ENCODE peak calls at places on chromosomes 7 and 10, in six cellular contexts. One of them, this sample, is unnamed.

GRCh38 chr10:76647276-76647675 is 990.3 kb downstream of the KCNMA1 start:
- DNase-seq in fibroblast of lung: peak
- DNase-seq in cardiac fibroblast: no peak
- DNase-seq in GM12865: no peak
- DNase-seq in PC-3: peak
- DNase-seq in astrocyte of the spinal cord: no peak
- DNase-seq in this sample: no peak

GRCh38 chr10:17023386-17024298 is 106.0 kb downstream of the CUBN start:
- DNase-seq in fibroblast of lung: peak
- DNase-seq in cardiac fibroblast: peak
- DNase-seq in GM12865: peak
- DNase-seq in PC-3: peak
- DNase-seq in astrocyte of the spinal cord: peak
- DNase-seq in this sample: peak

GRCh38 chr10:76430330-76430729 is 998.9 kb downstream of the LRMDA start:
- DNase-seq in fibroblast of lung: no peak
- DNase-seq in cardiac fibroblast: no peak
- DNase-seq in GM12865: no peak
- DNase-seq in PC-3: no peak
- DNase-seq in astrocyte of the spinal cord: no peak
- DNase-seq in this sample: no peak

GRCh38 chr10:61987951-61988379 is 86.5 kb downstream of the ARID5B start:
- DNase-seq in fibroblast of lung: no peak
- DNase-seq in cardiac fibroblast: no peak
- DNase-seq in GM12865: peak
- DNase-seq in PC-3: no peak
- DNase-seq in astrocyte of the spinal cord: no peak
- DNase-seq in this sample: peak

GRCh38 chr7:116399808-116400207 is 99.7 kb upstream of the CAV2 start:
- DNase-seq in fibroblast of lung: peak
- DNase-seq in cardiac fibroblast: peak
- DNase-seq in GM12865: no peak
- DNase-seq in PC-3: peak
- DNase-seq in astrocyte of the spinal cord: peak
- DNase-seq in this sample: no peak

GRCh38 chr10:107616463-107617131 is 452.1 kb upstream of the SORCS1 start:
- DNase-seq in fibroblast of lung: peak
- DNase-seq in cardiac fibroblast: peak
- DNase-seq in GM12865: no peak
- DNase-seq in PC-3: no peak
- DNase-seq in astrocyte of the spinal cord: no peak
- DNase-seq in this sample: no peak

GRCh38 chr7:133364959-133365680 is 112.2 kb downstream of the EXOC4 start:
- DNase-seq in fibroblast of lung: peak
- DNase-seq in cardiac fibroblast: peak
- DNase-seq in GM12865: no peak
- DNase-seq in PC-3: no peak
- DNase-seq in astrocyte of the spinal cord: peak
- DNase-seq in this sample: no peak

GRCh38 chr10:4093438-4093837 is 308.4 kb upstream of the KLF6 start:
- DNase-seq in fibroblast of lung: no peak
- DNase-seq in cardiac fibroblast: no peak
- DNase-seq in GM12865: no peak
- DNase-seq in PC-3: peak
- DNase-seq in astrocyte of the spinal cord: no peak
- DNase-seq in this sample: no peak

GRCh38 chr10:94129393-94130130 is 135.8 kb downstream of the PLCE1 start:
- DNase-seq in fibroblast of lung: peak
- DNase-seq in cardiac fibroblast: peak
- DNase-seq in GM12865: no peak
- DNase-seq in PC-3: peak
- DNase-seq in astrocyte of the spinal cord: peak
- DNase-seq in this sample: no peak

GRCh38 chr10:95478185-95478584 is 83.0 kb downstream of the SORBS1 start:
- DNase-seq in fibroblast of lung: no peak
- DNase-seq in cardiac fibroblast: no peak
- DNase-seq in GM12865: no peak
- DNase-seq in PC-3: no peak
- DNase-seq in astrocyte of the spinal cord: no peak
- DNase-seq in this sample: no peak

GRCh38 chr7:104790440-104790839 is 223.6 kb upstream of the KMT2E start:
- DNase-seq in fibroblast of lung: no peak
- DNase-seq in cardiac fibroblast: no peak
- DNase-seq in GM12865: no peak
- DNase-seq in PC-3: peak
- DNase-seq in astrocyte of the spinal cord: no peak
- DNase-seq in this sample: no peak

GRCh38 chr10:14562197-14562596 is 212.5 kb downstream of the FAM107B start:
- DNase-seq in fibroblast of lung: no peak
- DNase-seq in cardiac fibroblast: no peak
- DNase-seq in GM12865: no peak
- DNase-seq in PC-3: no peak
- DNase-seq in astrocyte of the spinal cord: no peak
- DNase-seq in this sample: no peak
- H3K4me3 ChIP-seq in fibroblast of lung: no peak
- H3K4me3 ChIP-seq in cardiac fibroblast: no peak
- H3K4me3 ChIP-seq in GM12865: no peak
- H3K4me3 ChIP-seq in PC-3: no peak
- H3K4me3 ChIP-seq in astrocyte of the spinal cord: no peak
- H3K4me3 ChIP-seq in this sample: no peak

GRCh38 chr10:10796061-10796773 is 221.5 kb upstream of the CELF2 start:
- DNase-seq in fibroblast of lung: peak
- DNase-seq in cardiac fibroblast: peak
- DNase-seq in GM12865: no peak
- DNase-seq in PC-3: no peak
- DNase-seq in astrocyte of the spinal cord: peak
- DNase-seq in this sample: no peak

GRCh38 chr10:10792681-10793080 is 225.0 kb upstream of the CELF2 start:
- DNase-seq in fibroblast of lung: peak
- DNase-seq in cardiac fibroblast: peak
- DNase-seq in GM12865: no peak
- DNase-seq in PC-3: peak
- DNase-seq in astrocyte of the spinal cord: peak
- DNase-seq in this sample: no peak

GRCh38 chr10:10796774-10797415 is 220.8 kb upstream of the CELF2 start:
- DNase-seq in fibroblast of lung: peak
- DNase-seq in cardiac fibroblast: peak
- DNase-seq in GM12865: no peak
- DNase-seq in PC-3: peak
- DNase-seq in astrocyte of the spinal cord: peak
- DNase-seq in this sample: no peak

GRCh38 chr10:10794056-10794455 is 223.6 kb upstream of the CELF2 start:
- DNase-seq in fibroblast of lung: no peak
- DNase-seq in cardiac fibroblast: no peak
- DNase-seq in GM12865: no peak
- DNase-seq in PC-3: peak
- DNase-seq in astrocyte of the spinal cord: no peak
- DNase-seq in this sample: no peak

DNA sequence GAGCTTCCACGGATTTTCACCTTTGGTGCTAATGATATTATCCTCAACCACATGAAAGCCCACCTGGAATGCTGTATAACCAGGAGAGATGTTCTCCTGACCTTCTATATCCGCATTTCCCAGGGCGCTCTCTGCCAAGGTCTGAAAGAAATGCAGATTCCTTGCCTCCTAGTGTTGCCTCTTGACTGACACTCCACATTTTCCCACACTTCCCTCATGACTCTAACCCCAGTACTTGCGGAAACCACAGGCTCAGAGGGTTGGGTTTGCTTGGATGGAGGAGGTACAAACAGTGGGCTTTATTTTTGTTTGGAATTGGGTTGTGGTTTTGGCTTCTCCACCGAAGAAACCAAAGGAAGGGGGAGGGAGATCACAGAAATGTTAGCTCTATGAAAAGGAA is 222.9 kb upstream of the CELF2 start:
- DNase-seq in fibroblast of lung: peak
- DNase-seq in cardiac fibroblast: peak
- DNase-seq in GM12865: no peak
- DNase-seq in PC-3: peak
- DNase-seq in astrocyte of the spinal cord: peak
- DNase-seq in this sample: no peak
- TF ChIP-seq CTCF in fibroblast of lung: no peak
- TF ChIP-seq CTCF in cardiac fibroblast: no peak
- TF ChIP-seq CTCF in GM12865: no peak
- TF ChIP-seq CTCF in PC-3: no peak
- TF ChIP-seq CTCF in astrocyte of the spinal cord: no peak
- TF ChIP-seq CTCF in this sample: no peak

GRCh38 chr10:110224992-110225391 is 17.6 kb downstream of the MXI1 start:
- DNase-seq in fibroblast of lung: no peak
- DNase-seq in cardiac fibroblast: no peak
- DNase-seq in GM12865: no peak
- DNase-seq in PC-3: no peak
- DNase-seq in astrocyte of the spinal cord: no peak
- DNase-seq in this sample: no peak
- H3K4me3 ChIP-seq in fibroblast of lung: peak
- H3K4me3 ChIP-seq in cardiac fibroblast: peak
- H3K4me3 ChIP-seq in GM12865: peak
- H3K4me3 ChIP-seq in PC-3: peak
- H3K4me3 ChIP-seq in astrocyte of the spinal cord: peak
- H3K4me3 ChIP-seq in this sample: peak

GRCh38 chr10:114548662-114549061 is 109.4 kb downstream of the ABLIM1 start:
- DNase-seq in fibroblast of lung: peak
- DNase-seq in cardiac fibroblast: peak
- DNase-seq in GM12865: peak
- DNase-seq in PC-3: peak
- DNase-seq in astrocyte of the spinal cord: peak
- DNase-seq in this sample: no peak
- TF ChIP-seq CTCF in fibroblast of lung: peak
- TF ChIP-seq CTCF in cardiac fibroblast: peak
- TF ChIP-seq CTCF in GM12865: peak
- TF ChIP-seq CTCF in PC-3: peak
- TF ChIP-seq CTCF in astrocyte of the spinal cord: peak
- TF ChIP-seq CTCF in this sample: peak

GRCh38 chr7:158070222-158070920 is 517.3 kb downstream of the PTPRN2 start:
- DNase-seq in fibroblast of lung: no peak
- DNase-seq in cardiac fibroblast: no peak
- DNase-seq in GM12865: no peak
- DNase-seq in PC-3: no peak
- DNase-seq in astrocyte of the spinal cord: no peak
- DNase-seq in this sample: no peak
- H3K4me3 ChIP-seq in fibroblast of lung: no peak
- H3K4me3 ChIP-seq in cardiac fibroblast: no peak
- H3K4me3 ChIP-seq in GM12865: no peak
- H3K4me3 ChIP-seq in PC-3: no peak
- H3K4me3 ChIP-seq in astrocyte of the spinal cord: no peak
- H3K4me3 ChIP-seq in this sample: no peak

GRCh38 chr10:89086801-89087513 is 96.4 kb downstream of the FAS start:
- DNase-seq in fibroblast of lung: peak
- DNase-seq in cardiac fibroblast: peak
- DNase-seq in GM12865: no peak
- DNase-seq in PC-3: no peak
- DNase-seq in astrocyte of the spinal cord: peak
- DNase-seq in this sample: no peak
- TF ChIP-seq CTCF in fibroblast of lung: no peak
- TF ChIP-seq CTCF in cardiac fibroblast: no peak
- TF ChIP-seq CTCF in GM12865: no peak
- TF ChIP-seq CTCF in PC-3: no peak
- TF ChIP-seq CTCF in astrocyte of the spinal cord: no peak
- TF ChIP-seq CTCF in this sample: no peak

DNA sequence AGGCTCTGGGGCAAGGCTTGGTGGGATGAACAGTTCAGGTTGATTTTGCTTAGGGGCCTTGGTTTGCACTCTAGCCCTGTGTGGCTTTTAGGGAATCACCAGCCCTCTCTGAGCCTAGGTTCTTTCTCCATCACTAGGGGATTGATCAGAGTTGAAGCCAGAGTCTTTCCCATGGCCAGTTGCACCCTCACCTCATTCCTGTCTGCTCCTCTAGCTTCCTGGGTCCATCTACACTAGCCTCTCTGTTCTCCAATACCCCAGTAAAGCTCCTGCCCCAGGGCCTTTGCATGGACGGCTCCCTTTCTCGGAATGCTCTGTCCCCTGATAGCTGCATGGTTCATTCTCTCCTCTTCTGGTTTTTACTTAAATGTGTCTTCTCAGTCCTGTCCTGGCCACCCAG is 40.4 kb downstream of the SORCS3 start:
- DNase-seq in fibroblast of lung: no peak
- DNase-seq in cardiac fibroblast: no peak
- DNase-seq in GM12865: no peak
- DNase-seq in PC-3: no peak
- DNase-seq in astrocyte of the spinal cord: no peak
- DNase-seq in this sample: no peak
- H3K4me3 ChIP-seq in fibroblast of lung: no peak
- H3K4me3 ChIP-seq in cardiac fibroblast: no peak
- H3K4me3 ChIP-seq in GM12865: no peak
- H3K4me3 ChIP-seq in PC-3: no peak
- H3K4me3 ChIP-seq in astrocyte of the spinal cord: no peak
- H3K4me3 ChIP-seq in this sample: no peak

GRCh38 chr10:59829601-59830000 is 76.3 kb upstream of the MRLN start:
- DNase-seq in fibroblast of lung: no peak
- DNase-seq in cardiac fibroblast: no peak
- DNase-seq in GM12865: peak
- DNase-seq in PC-3: no peak
- DNase-seq in astrocyte of the spinal cord: no peak
- DNase-seq in this sample: peak

GRCh38 chr10:59833810-59834209 is 72.5 kb downstream of the CCDC6 start:
- DNase-seq in fibroblast of lung: no peak
- DNase-seq in cardiac fibroblast: no peak
- DNase-seq in GM12865: peak
- DNase-seq in PC-3: no peak
- DNase-seq in astrocyte of the spinal cord: no peak
- DNase-seq in this sample: no peak

GRCh38 chr10:59829024-59829423 is 75.8 kb upstream of the MRLN start:
- DNase-seq in fibroblast of lung: no peak
- DNase-seq in cardiac fibroblast: no peak
- DNase-seq in GM12865: peak
- DNase-seq in PC-3: no peak
- DNase-seq in astrocyte of the spinal cord: no peak
- DNase-seq in this sample: no peak

GRCh38 chr10:59831658-59832503 is 74.5 kb downstream of the CCDC6 start:
- DNase-seq in fibroblast of lung: no peak
- DNase-seq in cardiac fibroblast: no peak
- DNase-seq in GM12865: no peak
- DNase-seq in PC-3: no peak
- DNase-seq in astrocyte of the spinal cord: no peak
- DNase-seq in this sample: no peak

DNA sequence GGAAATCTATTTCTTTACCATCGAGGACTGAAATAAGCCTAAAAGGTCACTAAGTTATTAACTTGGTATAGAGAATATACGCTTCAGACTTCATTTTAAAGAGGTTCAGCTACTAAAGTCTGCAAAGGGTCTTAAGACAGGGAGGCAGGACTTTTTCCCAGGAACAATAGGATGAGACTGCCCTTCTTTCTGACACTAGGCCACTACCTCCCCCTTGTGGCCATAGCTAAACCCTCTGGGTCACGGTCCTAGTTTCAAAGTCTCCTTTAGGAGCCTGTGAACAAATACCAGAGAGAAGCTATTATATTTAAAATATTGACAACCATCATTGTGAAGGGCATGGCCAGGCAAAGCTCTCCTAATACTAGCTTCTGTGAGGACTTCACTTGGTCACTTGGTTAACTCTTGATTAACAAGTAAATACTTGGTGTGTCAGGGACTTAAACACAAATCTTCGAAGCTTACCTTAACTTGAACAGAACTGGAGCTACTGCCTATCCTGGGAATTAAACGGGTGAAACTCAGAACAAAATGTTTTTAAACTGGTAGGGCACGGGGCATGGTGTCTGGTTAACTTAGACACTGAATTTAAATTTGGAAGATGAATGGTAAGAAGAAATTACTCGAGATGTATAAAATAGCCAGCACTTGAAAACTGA is 75.6 kb downstream of the CCDC6 start:
- DNase-seq in fibroblast of lung: peak
- DNase-seq in cardiac fibroblast: peak
- DNase-seq in GM12865: peak
- DNase-seq in PC-3: peak
- DNase-seq in astrocyte of the spinal cord: peak
- DNase-seq in this sample: no peak
- TF ChIP-seq CTCF in fibroblast of lung: peak
- TF ChIP-seq CTCF in cardiac fibroblast: peak
- TF ChIP-seq CTCF in GM12865: peak
- TF ChIP-seq CTCF in PC-3: peak
- TF ChIP-seq CTCF in astrocyte of the spinal cord: peak
- TF ChIP-seq CTCF in this sample: peak